ENCODE peak calls at places on chromosome 5, in five cellular contexts. X is neuronal stem cell, P is H9, R is H1, V is trophoblast cell. M is an unnamed sample.

GRCh38 chr5:14164764-14165163 is 21.6 kb downstream of the TRIO start:
- DNase-seq in X (no peak), P (no peak), R (no peak), V (no peak), M (no peak)

GRCh38 chr5:21219255-21219654 is 1231.3 kb upstream of the CDH18 start:
- DNase-seq in X (no peak), P (no peak), R (no peak), V (no peak), M (no peak)

GRCh38 chr5:51829691-51830090 is 446.4 kb downstream of the ISL1 start:
- DNase-seq in X (no peak), P (no peak), R (no peak), V (no peak), M (no peak)

GRCh38 chr5:139640432-139641115 is 7.6 kb upstream of the CXXC5 start:
- DNase-seq in X (no peak), P (peak), R (peak), V (no peak), M (no peak)

GRCh38 chr5:119582987-119583386 is 46.4 kb upstream of the FAM170A start:
- DNase-seq in X (peak), P (peak), R (no peak), V (no peak), M (no peak)

GRCh38 chr5:55773057-55773456 is 35.2 kb downstream of the DDX4 start:
- DNase-seq in X (no peak), P (no peak), R (no peak), V (no peak), M (peak)

GRCh38 chr5:176565760-176566288 is 16.7 kb downstream of the CDHR2 start:
- DNase-seq in X (no peak), P (no peak), R (no peak), V (no peak), M (no peak)

GRCh38 chr5:143721960-143722359 is 90.0 kb upstream of the HMHB1 start:
- DNase-seq in X (no peak), P (no peak), R (no peak), V (no peak), M (no peak)

GRCh38 chr5:147509710-147510651 is at the start of gene DPYSL3:
- DNase-seq in X (peak), P (peak), R (peak), V (no peak), M (peak)

GRCh38 chr5:107673106-107673367 is 2.3 kb upstream of the EFNA5 start:
- DNase-seq in X (no peak), P (no peak), R (peak), V (no peak), M (no peak)

DNA sequence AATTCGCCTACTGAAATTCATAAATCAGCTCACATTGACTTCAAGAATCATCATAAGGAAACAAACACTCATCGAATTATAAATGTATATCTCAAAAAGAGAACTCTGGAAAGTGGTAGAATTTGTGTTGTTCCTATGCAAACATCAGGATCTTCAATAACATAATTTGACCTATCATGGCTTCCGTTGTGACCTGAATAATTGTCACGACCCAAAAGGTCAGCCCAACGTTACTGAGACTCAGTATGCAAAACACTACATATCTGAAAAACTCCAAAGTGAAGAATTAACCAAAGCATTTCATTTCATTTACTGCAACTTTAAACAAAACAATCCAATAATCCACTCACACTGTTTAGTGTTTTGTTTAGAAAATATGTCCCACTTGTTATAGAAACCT is 1.2 kb downstream of the RAPGEF6 start:
- DNase-seq in X (no peak), P (no peak), R (no peak), V (no peak), M (no peak)
- H2BK12ac ChIP-seq in X (no peak), P (no peak), R (no peak), V (no peak), M (no peak)

DNA sequence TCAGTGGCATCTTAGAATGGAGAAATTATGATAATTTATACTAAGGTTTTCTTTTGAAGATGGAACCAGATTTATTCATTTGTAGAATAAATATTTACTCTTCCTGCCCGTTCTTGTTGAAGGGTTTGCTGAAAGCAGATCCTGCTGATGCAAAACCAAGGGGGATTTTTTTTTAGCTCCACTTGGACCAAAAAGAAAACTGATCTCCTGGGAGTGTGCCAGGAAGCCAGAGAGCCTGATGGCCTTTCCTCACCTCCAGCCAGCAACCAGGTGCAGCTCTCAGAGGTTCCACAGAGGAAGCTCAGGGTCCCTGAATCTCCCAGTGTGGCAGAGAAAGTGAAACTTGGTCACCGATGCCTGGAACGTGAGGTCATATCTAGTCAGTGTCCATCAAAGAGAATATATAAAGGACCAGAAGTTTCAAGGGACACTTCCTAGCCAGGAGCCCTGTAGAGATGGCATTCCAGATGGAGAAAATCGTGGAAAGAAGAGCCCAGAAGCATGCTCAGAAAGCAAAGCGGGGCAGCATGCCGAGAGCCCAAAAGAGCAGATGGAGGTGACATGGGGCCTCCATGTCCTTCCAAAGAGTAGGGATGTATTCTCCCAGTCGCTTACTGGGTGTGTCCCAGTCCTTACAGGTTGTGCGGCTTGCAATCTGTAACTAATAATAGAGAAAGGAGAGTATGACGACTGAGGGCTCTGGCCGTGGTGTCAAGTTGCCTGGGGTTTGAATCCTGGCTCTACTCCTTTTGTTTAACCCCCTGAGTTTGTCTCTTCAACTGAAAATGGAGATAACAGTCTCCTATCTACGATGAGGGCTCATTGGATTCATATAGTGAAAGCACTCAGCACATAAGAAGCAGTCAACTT is 12.2 kb downstream of the AFAP1L1 start:
- DNase-seq in X (no peak), P (no peak), R (no peak), V (no peak), M (no peak)
- H3K23ac ChIP-seq in X (no peak), P (no peak), R (no peak), V (no peak), M (no peak)

GRCh38 chr5:57298295-57298984 is 124.6 kb downstream of the GPBP1 start:
- DNase-seq in X (peak), P (peak), R (peak), V (peak), M (peak)
- H3K14ac ChIP-seq in X (no peak), P (no peak), R (no peak), V (no peak), M (no peak)

GRCh38 chr5:24177821-24178220 is 467.0 kb downstream of the CDH10 start:
- DNase-seq in X (no peak), P (no peak), R (no peak), V (no peak), M (no peak)
- H2BK12ac ChIP-seq in X (no peak), P (no peak), R (no peak), V (no peak), M (no peak)

DNA sequence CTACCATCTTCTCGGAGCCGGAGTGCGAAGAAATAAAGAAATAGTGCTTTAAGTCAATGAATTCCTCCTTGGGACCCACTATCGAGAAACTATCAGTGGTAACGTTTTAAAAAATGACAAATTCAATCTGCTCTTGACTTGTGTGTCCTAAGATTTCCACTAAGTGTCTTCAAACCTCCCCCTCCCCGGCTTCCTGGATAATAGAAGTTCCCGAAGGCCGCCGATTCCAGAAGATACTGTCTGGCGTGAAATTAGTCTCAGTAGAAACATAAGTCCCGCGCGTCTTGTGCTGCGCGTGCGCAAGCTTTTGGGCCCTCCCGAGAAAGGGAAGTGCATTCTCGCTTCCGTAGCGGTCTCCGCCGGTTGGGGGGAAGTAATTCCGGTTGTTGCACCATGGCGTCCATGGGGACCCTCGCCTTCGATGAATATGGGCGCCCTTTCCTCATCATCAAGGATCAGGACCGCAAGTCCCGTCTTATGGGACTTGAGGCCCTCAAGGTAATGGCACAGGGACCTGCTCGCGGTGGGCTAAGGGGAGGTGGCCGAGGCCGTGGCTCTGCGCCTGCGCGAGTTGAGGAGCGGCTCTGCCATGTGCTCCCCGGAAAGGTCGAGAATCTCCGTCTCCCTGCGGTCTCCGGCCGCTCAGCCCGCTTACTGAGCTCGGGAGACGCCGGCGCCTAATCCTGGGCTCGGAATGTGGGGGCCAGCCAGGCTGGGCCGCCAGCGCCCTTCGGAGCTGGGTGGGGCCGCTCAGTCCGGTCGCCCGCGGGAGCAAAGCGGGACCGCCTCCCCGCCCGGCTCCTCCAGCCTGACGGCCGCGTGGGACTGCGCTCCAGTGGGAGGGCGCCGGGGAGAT is at the start of gene CCT5:
- DNase-seq in X (peak), P (peak), R (peak), V (peak), M (peak)
- H3K23ac ChIP-seq in X (peak), P (no peak), R (no peak), V (no peak), M (peak)

DNA sequence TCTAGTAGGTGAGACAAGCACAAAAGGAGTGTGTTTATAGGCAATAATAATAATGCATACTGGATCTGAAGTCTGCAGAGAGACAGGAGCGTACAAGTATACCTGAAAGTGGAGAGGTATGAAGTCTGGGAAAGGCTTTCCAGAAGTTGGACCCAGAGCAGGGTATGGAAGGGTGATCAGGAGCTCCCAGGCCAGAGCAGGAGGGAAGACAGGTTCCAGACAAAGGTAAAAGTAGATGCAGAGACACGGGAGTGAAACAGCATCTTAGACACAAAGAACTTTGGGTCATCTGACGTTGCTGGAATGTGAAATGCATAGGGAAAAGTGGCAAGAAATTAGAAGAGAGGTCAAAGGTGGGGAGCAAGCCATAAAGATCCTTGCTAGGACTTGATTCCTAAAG is 175.1 kb downstream of the PAM start:
- DNase-seq in X (no peak), P (no peak), R (no peak), V (no peak), M (no peak)
- H3K14ac ChIP-seq in X (no peak), P (no peak), R (no peak), V (no peak), M (no peak)

GRCh38 chr5:66362021-66362420 is 217.9 kb downstream of the SREK1 start:
- DNase-seq in X (no peak), P (no peak), R (no peak), V (no peak), M (no peak)
- H2BK12ac ChIP-seq in X (no peak), P (no peak), R (no peak), V (no peak), M (no peak)

GRCh38 chr5:90590-91547 is 1.1 kb upstream of the PLEKHG4B start:
- DNase-seq in X (no peak), P (peak), R (no peak), V (no peak), M (no peak)

GRCh38 chr5:92391-93220 is 638 bp downstream of the PLEKHG4B start:
- DNase-seq in X (no peak), P (no peak), R (no peak), V (no peak), M (no peak)

GRCh38 chr5:93221-93980 is 1.4 kb downstream of the PLEKHG4B start:
- DNase-seq in X (no peak), P (no peak), R (no peak), V (peak), M (no peak)

GRCh38 chr5:89337-90286 is 2.4 kb upstream of the PLEKHG4B start:
- DNase-seq in X (no peak), P (no peak), R (no peak), V (no peak), M (no peak)

GRCh38 chr5:91556-92263 is at the start of gene PLEKHG4B:
- DNase-seq in X (peak), P (peak), R (peak), V (no peak), M (no peak)
- H3K23ac ChIP-seq in X (no peak), P (no peak), R (no peak), V (no peak), M (no peak)

M was measured in mesenchymal stem cell.